ENCODE peak calls at places on chromosomes 3 and 15, in ten cellular contexts. X, D, M, Y, C, N, Z, I, F and T are unnamed samples.

GRCh38 chr3:135800071-135800549 is 165.4 kb upstream of the PPP2R3A start:
- DNase-seq in D (no peak), X (no peak), M (no peak), Y (no peak), I (no peak), C (no peak), F (no peak), N (no peak), Z (no peak), T (no peak)

GRCh38 chr3:122766430-122766829 is 27.2 kb downstream of the HSPBAP1 start:
- DNase-seq in Z (no peak), X (no peak), C (no peak), Y (no peak), M (no peak), N (no peak), F (no peak), I (no peak), D (no peak), T (no peak)

GRCh38 chr3:12312010-12312409 is 23.1 kb downstream of the PPARG start:
- DNase-seq in Y (no peak), N (no peak), M (no peak), Z (no peak), C (no peak), X (no peak), F (no peak), D (no peak), I (no peak), T (peak)

GRCh38 chr3:119403201-119403600 is 60.2 kb downstream of the TMEM39A start:
- DNase-seq in N (no peak), M (no peak), X (no peak), F (no peak), I (no peak), Z (no peak), D (no peak), C (no peak), Y (no peak), T (peak)

GRCh38 chr15:68990755-68991500 is 23.6 kb upstream of the NOX5 start:
- DNase-seq in F (no peak), N (no peak), D (no peak), X (no peak), I (no peak), Z (no peak), Y (no peak), M (no peak), C (no peak), T (no peak)

GRCh38 chr15:68821898-68822380 is 1.2 kb upstream of the ANP32A start:
- DNase-seq in N (peak), C (no peak), D (no peak), I (peak), X (no peak), Z (no peak), M (no peak), F (no peak), Y (no peak), T (peak)

GRCh38 chr3:26964313-26964712 is 341.7 kb downstream of the LRRC3B start:
- DNase-seq in X (no peak), I (no peak), C (no peak), Y (no peak), D (no peak), Z (no peak), M (no peak), N (no peak), F (no peak), T (no peak)

GRCh38 chr3:100270218-100270588 is 9.4 kb downstream of the TBC1D23 start:
- DNase-seq in X (no peak), N (no peak), M (no peak), I (no peak), F (no peak), Z (no peak), D (no peak), C (no peak), Y (no peak), T (no peak)

GRCh38 chr3:12752111-12752510 is 6.9 kb downstream of the TMEM40 start:
- DNase-seq in F (no peak), X (no peak), Z (no peak), C (no peak), N (no peak), I (no peak), D (no peak), Y (no peak), M (no peak), T (no peak)

GRCh38 chr15:62344806-62345539 is 179.9 kb upstream of the C2CD4B start:
- DNase-seq in I (peak), M (no peak), Z (peak), F (peak), C (peak), X (peak), N (peak), Y (peak), D (peak), T (peak)

GRCh38 chr3:13238687-13239466 is 165.6 kb upstream of the IQSEC1 start:
- DNase-seq in X (no peak), Z (no peak), I (no peak), C (no peak), D (peak), F (no peak), N (no peak), Y (no peak), M (no peak), T (no peak)

GRCh38 chr3:105458518-105459215 is 92.0 kb downstream of the ALCAM start:
- DNase-seq in C (no peak), X (no peak), I (no peak), N (no peak), D (no peak), Y (no peak), M (no peak), Z (no peak), F (no peak), T (no peak)

GRCh38 chr3:125137432-125138033 is 75.0 kb downstream of the SLC12A8 start:
- DNase-seq in D (no peak), I (no peak), C (no peak), X (peak), Z (no peak), N (no peak), M (no peak), Y (no peak), F (no peak), T (no peak)

GRCh38 chr15:51450001-51450400 is 108.5 kb downstream of the GLDN start:
- DNase-seq in Y (no peak), X (no peak), N (no peak), F (no peak), C (no peak), I (no peak), Z (no peak), D (no peak), M (no peak), T (no peak)